ENCODE peak calls at places on chromosomes 4 and X, in five cellular contexts. One of them, this sample, is unnamed.

GRCh38 chr4:58093352-58093751 is 983.2 kb upstream of the IGFBP7 start:
- DNase-seq in SK-N-SH: no peak
- DNase-seq in HepG2: no peak
- DNase-seq in GM12891: no peak
- DNase-seq in GM12878: no peak
- DNase-seq in this sample: no peak

GRCh38 chr4:155047755-155048154 is 160.7 kb upstream of the NPY2R start:
- DNase-seq in GM12891: no peak
- DNase-seq in GM12878: no peak
- DNase-seq in SK-N-SH: no peak
- DNase-seq in HepG2: no peak
- DNase-seq in this sample: no peak

GRCh38 chr4:40333921-40334352 is 1.2 kb upstream of the CHRNA9 start:
- DNase-seq in SK-N-SH: peak
- DNase-seq in HepG2: no peak
- DNase-seq in GM12891: no peak
- DNase-seq in GM12878: no peak
- DNase-seq in this sample: no peak

GRCh38 chr4:67892905-67893304 is 9.1 kb upstream of the TMPRSS11D start:
- DNase-seq in GM12878: no peak
- DNase-seq in GM12891: no peak
- DNase-seq in HepG2: no peak
- DNase-seq in SK-N-SH: no peak
- DNase-seq in this sample: no peak

GRCh38 chr4:132227349-132228165 is 921.5 kb upstream of the PCDH10 start:
- DNase-seq in GM12891: no peak
- DNase-seq in SK-N-SH: peak
- DNase-seq in GM12878: no peak
- DNase-seq in HepG2: peak
- DNase-seq in this sample: no peak

GRCh38 chr4:168411318-168412150 is 68.8 kb downstream of the DDX60L start:
- DNase-seq in GM12878: no peak
- DNase-seq in GM12891: no peak
- DNase-seq in SK-N-SH: no peak
- DNase-seq in HepG2: no peak
- DNase-seq in this sample: no peak

GRCh38 chr4:33067221-33067620 is 2347.1 kb downstream of the PCDH7 start:
- DNase-seq in SK-N-SH: no peak
- DNase-seq in GM12891: no peak
- DNase-seq in HepG2: no peak
- DNase-seq in GM12878: no peak
- DNase-seq in this sample: no peak

GRCh38 chrX:150731795-150732194 is 38.6 kb downstream of the MTMR1 start:
- DNase-seq in SK-N-SH: no peak
- DNase-seq in GM12878: no peak
- DNase-seq in GM12891: no peak
- DNase-seq in HepG2: no peak
- DNase-seq in this sample: no peak

GRCh38 chrX:9144643-9145290 is 110.8 kb upstream of the FAM9B start:
- DNase-seq in GM12891: no peak
- DNase-seq in HepG2: no peak
- DNase-seq in GM12878: no peak
- DNase-seq in SK-N-SH: no peak
- DNase-seq in this sample: no peak
- TF ChIP-seq TAF1 in GM12891: no peak
- TF ChIP-seq TAF1 in HepG2: no peak
- TF ChIP-seq TAF1 in GM12878: no peak
- TF ChIP-seq TAF1 in SK-N-SH: no peak
- TF ChIP-seq TAF1 in this sample: no peak

GRCh38 chrX:39689374-39690104 is 408.2 kb downstream of the BCOR start:
- DNase-seq in SK-N-SH: peak
- DNase-seq in HepG2: no peak
- DNase-seq in GM12878: no peak
- DNase-seq in GM12891: no peak
- DNase-seq in this sample: no peak

GRCh38 chrX:39691724-39692123 is 406.0 kb downstream of the BCOR start:
- DNase-seq in GM12891: no peak
- DNase-seq in HepG2: no peak
- DNase-seq in GM12878: no peak
- DNase-seq in SK-N-SH: no peak
- DNase-seq in this sample: no peak

GRCh38 chrX:39688576-39689373 is 409.0 kb downstream of the BCOR start:
- DNase-seq in GM12878: no peak
- DNase-seq in GM12891: no peak
- DNase-seq in SK-N-SH: peak
- DNase-seq in HepG2: peak
- DNase-seq in this sample: peak

GRCh38 chrX:39692796-39693195 is 405.0 kb downstream of the BCOR start:
- DNase-seq in GM12878: no peak
- DNase-seq in HepG2: no peak
- DNase-seq in SK-N-SH: no peak
- DNase-seq in GM12891: no peak
- DNase-seq in this sample: no peak

GRCh38 chrX:39690541-39691415 is 407.0 kb downstream of the BCOR start:
- DNase-seq in SK-N-SH: no peak
- DNase-seq in GM12891: no peak
- DNase-seq in GM12878: no peak
- DNase-seq in HepG2: no peak
- DNase-seq in this sample: no peak
- TF ChIP-seq TAF1 in SK-N-SH: no peak
- TF ChIP-seq TAF1 in GM12891: no peak
- TF ChIP-seq TAF1 in GM12878: no peak
- TF ChIP-seq TAF1 in HepG2: no peak
- TF ChIP-seq TAF1 in this sample: no peak

DNA sequence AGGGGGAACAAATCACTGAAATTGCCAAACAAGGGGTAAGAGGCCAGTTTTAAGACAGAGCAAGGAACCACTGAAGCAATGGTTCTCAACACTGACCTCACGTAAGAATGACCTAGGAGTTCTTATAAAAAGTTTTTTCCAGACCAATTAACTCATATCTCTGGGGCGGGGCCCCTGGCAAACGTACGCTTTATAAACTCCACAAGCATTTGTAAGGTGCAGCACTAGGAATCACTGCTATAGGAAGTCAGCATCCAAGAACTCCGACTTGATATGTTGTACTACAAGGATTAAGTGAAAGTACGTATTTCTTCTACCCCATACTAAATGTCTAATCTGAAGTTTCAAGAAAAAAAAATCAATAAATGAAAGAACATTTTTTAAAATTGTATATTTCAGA is 269.9 kb downstream of the RCHY1 start:
- DNase-seq in GM12891: no peak
- DNase-seq in HepG2: no peak
- DNase-seq in SK-N-SH: no peak
- DNase-seq in GM12878: no peak
- DNase-seq in this sample: no peak
- TF ChIP-seq TAF1 in GM12891: no peak
- TF ChIP-seq TAF1 in HepG2: no peak
- TF ChIP-seq TAF1 in SK-N-SH: no peak
- TF ChIP-seq TAF1 in GM12878: no peak
- TF ChIP-seq TAF1 in this sample: no peak

DNA sequence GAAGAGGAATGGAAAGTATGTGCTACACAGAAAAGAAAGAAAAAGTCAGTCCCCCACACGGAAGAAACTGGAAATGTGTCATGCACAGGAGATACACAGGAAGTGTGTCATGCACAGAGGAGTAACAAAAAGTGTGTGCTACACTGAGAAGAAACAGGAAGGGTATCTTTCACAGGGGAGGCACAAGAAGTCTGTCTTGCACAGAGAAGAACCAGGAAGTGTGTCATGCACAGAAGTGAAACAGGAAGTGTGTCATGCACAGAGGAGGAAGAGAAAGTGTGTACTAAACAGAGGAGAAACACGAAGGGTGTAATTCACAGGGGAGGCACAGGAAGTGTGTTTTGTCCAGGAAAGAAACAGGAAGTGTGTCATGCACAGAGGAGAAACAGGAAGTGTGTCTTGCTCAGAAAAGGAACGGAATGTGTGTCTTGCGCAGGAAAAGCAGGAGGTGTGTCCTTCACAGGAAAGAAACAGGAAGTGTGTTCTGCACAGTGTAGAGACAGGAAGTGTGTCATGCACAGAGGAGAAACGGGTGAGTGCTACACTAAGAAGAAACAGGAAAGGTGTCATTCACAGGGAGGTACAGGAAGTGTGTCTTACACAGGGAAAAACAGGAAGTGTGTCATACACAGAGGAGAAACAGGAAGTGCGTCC is 527.2 kb upstream of the PRKX start:
- DNase-seq in SK-N-SH: no peak
- DNase-seq in HepG2: peak
- DNase-seq in GM12878: no peak
- DNase-seq in GM12891: no peak
- DNase-seq in this sample: no peak
- TF ChIP-seq TAF1 in SK-N-SH: no peak
- TF ChIP-seq TAF1 in HepG2: no peak
- TF ChIP-seq TAF1 in GM12878: no peak
- TF ChIP-seq TAF1 in GM12891: no peak
- TF ChIP-seq TAF1 in this sample: no peak

GRCh38 chr4:27398911-27399310 is 538.3 kb downstream of the STIM2 start:
- DNase-seq in GM12878: no peak
- DNase-seq in HepG2: no peak
- DNase-seq in GM12891: no peak
- DNase-seq in SK-N-SH: no peak
- DNase-seq in this sample: no peak

DNA sequence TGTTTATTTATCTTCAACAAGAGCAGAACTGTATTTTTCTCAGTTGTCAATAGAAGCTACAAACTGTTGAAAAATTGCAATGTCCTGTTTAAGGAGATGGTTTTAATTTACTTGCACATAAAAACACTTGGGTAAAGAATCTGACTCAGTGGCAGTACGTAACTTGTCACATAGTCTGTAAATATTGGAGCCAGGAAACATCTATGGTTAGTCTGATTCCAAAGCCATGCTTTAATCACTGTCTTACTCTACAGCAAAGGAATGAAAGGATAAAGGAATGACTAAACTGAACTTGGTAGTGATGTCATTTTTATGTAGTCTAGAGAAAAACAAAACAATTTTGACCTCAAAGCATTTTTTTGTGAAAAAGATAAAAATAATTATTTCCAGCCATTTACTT is 537.2 kb downstream of the STIM2 start:
- DNase-seq in GM12878: no peak
- DNase-seq in HepG2: no peak
- DNase-seq in SK-N-SH: no peak
- DNase-seq in GM12891: no peak
- DNase-seq in this sample: no peak
- TF ChIP-seq TAF1 in GM12878: no peak
- TF ChIP-seq TAF1 in HepG2: no peak
- TF ChIP-seq TAF1 in SK-N-SH: no peak
- TF ChIP-seq TAF1 in GM12891: no peak
- TF ChIP-seq TAF1 in this sample: no peak

GRCh38 chrX:18010251-18010650 is 149.2 kb upstream of the RAI2 start:
- DNase-seq in HepG2: no peak
- DNase-seq in GM12878: no peak
- DNase-seq in GM12891: no peak
- DNase-seq in SK-N-SH: no peak
- DNase-seq in this sample: no peak
- TF ChIP-seq TAF1 in HepG2: no peak
- TF ChIP-seq TAF1 in GM12878: no peak
- TF ChIP-seq TAF1 in GM12891: no peak
- TF ChIP-seq TAF1 in SK-N-SH: no peak
- TF ChIP-seq TAF1 in this sample: no peak

DNA sequence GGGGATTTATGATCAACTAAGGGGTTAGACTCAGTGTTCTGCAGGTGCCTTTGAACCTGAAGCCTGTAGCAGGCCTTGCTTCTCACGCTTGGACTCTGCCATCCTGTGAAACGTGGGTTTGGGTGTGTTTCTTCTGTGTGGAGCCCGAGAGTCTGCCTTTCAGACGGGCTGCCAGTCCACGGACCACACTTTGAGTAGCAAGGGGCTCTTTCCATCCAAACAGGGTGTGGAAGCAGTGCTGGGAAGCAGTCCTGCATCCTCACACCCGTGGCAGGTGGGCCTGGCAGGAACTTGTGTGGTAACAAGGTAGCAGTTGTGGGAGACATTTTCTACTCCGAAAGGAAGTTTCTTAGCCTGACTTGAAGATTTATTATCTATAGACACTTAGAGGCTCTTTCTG is 22.7 kb downstream of the RGS12 start:
- DNase-seq in GM12878: no peak
- DNase-seq in HepG2: no peak
- DNase-seq in GM12891: no peak
- DNase-seq in SK-N-SH: no peak
- DNase-seq in this sample: no peak
- TF ChIP-seq TAF1 in GM12878: no peak
- TF ChIP-seq TAF1 in HepG2: no peak
- TF ChIP-seq TAF1 in GM12891: no peak
- TF ChIP-seq TAF1 in SK-N-SH: no peak
- TF ChIP-seq TAF1 in this sample: no peak